ENCODE peak calls at places on chromosomes 6 and 20, in seven cellular contexts. One of them, this sample, is unnamed.

GRCh38 chr20:54643761-54644160 is 168.4 kb downstream of the DOK5 start:
- DNase-seq in pancreas: no peak
- DNase-seq in right cardiac atrium: peak; percentile 51
- DNase-seq in mesenchymal stem cell: no peak
- DNase-seq in CD8-positive, alpha-beta memory T cell: no peak
- DNase-seq in endothelial cell of umbilical vein: no peak
- DNase-seq in esophagus squamous epithelium: no peak
- DNase-seq in this sample: no peak

GRCh38 chr6:144325232-144325631 is 40.1 kb downstream of the UTRN start:
- DNase-seq in pancreas: no peak
- DNase-seq in right cardiac atrium: no peak
- DNase-seq in mesenchymal stem cell: no peak
- DNase-seq in CD8-positive, alpha-beta memory T cell: no peak
- DNase-seq in endothelial cell of umbilical vein: no peak
- DNase-seq in esophagus squamous epithelium: no peak
- DNase-seq in this sample: no peak

GRCh38 chr6:133568970-133569889 is 319.7 kb upstream of the TCF21 start:
- DNase-seq in pancreas: no peak
- DNase-seq in right cardiac atrium: peak; percentile 59
- DNase-seq in mesenchymal stem cell: peak; percentile 85
- DNase-seq in CD8-positive, alpha-beta memory T cell: no peak
- DNase-seq in endothelial cell of umbilical vein: peak; percentile 56
- DNase-seq in esophagus squamous epithelium: no peak
- DNase-seq in this sample: no peak

GRCh38 chr20:6838181-6838826 is 70.8 kb downstream of the BMP2 start:
- DNase-seq in pancreas: no peak
- DNase-seq in right cardiac atrium: no peak
- DNase-seq in mesenchymal stem cell: no peak
- DNase-seq in CD8-positive, alpha-beta memory T cell: no peak
- DNase-seq in endothelial cell of umbilical vein: no peak
- DNase-seq in esophagus squamous epithelium: no peak
- DNase-seq in this sample: no peak

GRCh38 chr6:145823322-145823944 is 8.8 kb upstream of the FBXO30 start:
- DNase-seq in pancreas: no peak
- DNase-seq in right cardiac atrium: no peak
- DNase-seq in mesenchymal stem cell: peak; percentile 34
- DNase-seq in CD8-positive, alpha-beta memory T cell: no peak
- DNase-seq in endothelial cell of umbilical vein: no peak
- DNase-seq in esophagus squamous epithelium: no peak
- DNase-seq in this sample: no peak

GRCh38 chr6:10583509-10583908 is 62.4 kb downstream of the GCNT2 start:
- DNase-seq in pancreas: no peak
- DNase-seq in right cardiac atrium: no peak
- DNase-seq in mesenchymal stem cell: no peak
- DNase-seq in CD8-positive, alpha-beta memory T cell: no peak
- DNase-seq in endothelial cell of umbilical vein: no peak
- DNase-seq in esophagus squamous epithelium: no peak
- DNase-seq in this sample: no peak

GRCh38 chr6:90860822-90861601 is 274.1 kb upstream of the MAP3K7 start:
- DNase-seq in pancreas: no peak
- DNase-seq in right cardiac atrium: no peak
- DNase-seq in mesenchymal stem cell: no peak
- DNase-seq in CD8-positive, alpha-beta memory T cell: no peak
- DNase-seq in endothelial cell of umbilical vein: no peak
- DNase-seq in esophagus squamous epithelium: no peak
- DNase-seq in this sample: no peak

GRCh38 chr6:170186909-170187668 is 103.8 kb downstream of the DLL1 start:
- DNase-seq in pancreas: no peak
- DNase-seq in right cardiac atrium: no peak
- DNase-seq in mesenchymal stem cell: no peak
- DNase-seq in CD8-positive, alpha-beta memory T cell: no peak
- DNase-seq in endothelial cell of umbilical vein: no peak
- DNase-seq in esophagus squamous epithelium: no peak
- DNase-seq in this sample: no peak

GRCh38 chr6:155832596-155832995 is 377.0 kb upstream of the NOX3 start:
- DNase-seq in pancreas: no peak
- DNase-seq in right cardiac atrium: no peak
- DNase-seq in mesenchymal stem cell: peak; percentile 89
- DNase-seq in CD8-positive, alpha-beta memory T cell: no peak
- DNase-seq in endothelial cell of umbilical vein: peak; percentile 87
- DNase-seq in esophagus squamous epithelium: no peak
- DNase-seq in this sample: no peak

GRCh38 chr6:170093276-170093657 is 197.6 kb downstream of the DLL1 start:
- DNase-seq in pancreas: no peak
- DNase-seq in right cardiac atrium: peak; percentile 2
- DNase-seq in mesenchymal stem cell: no peak
- DNase-seq in CD8-positive, alpha-beta memory T cell: no peak
- DNase-seq in endothelial cell of umbilical vein: no peak
- DNase-seq in esophagus squamous epithelium: no peak
- DNase-seq in this sample: no peak

GRCh38 chr6:5989141-5989723 is 17.5 kb downstream of the NRN1 start:
- DNase-seq in pancreas: no peak
- DNase-seq in right cardiac atrium: peak; percentile 75
- DNase-seq in mesenchymal stem cell: no peak
- DNase-seq in CD8-positive, alpha-beta memory T cell: no peak
- DNase-seq in endothelial cell of umbilical vein: no peak
- DNase-seq in esophagus squamous epithelium: no peak
- DNase-seq in this sample: peak; percentile 51

GRCh38 chr6:130055271-130055670 is 36.9 kb downstream of the L3MBTL3 start:
- DNase-seq in pancreas: no peak
- DNase-seq in right cardiac atrium: no peak
- DNase-seq in mesenchymal stem cell: no peak
- DNase-seq in CD8-positive, alpha-beta memory T cell: no peak
- DNase-seq in endothelial cell of umbilical vein: no peak
- DNase-seq in esophagus squamous epithelium: no peak
- DNase-seq in this sample: no peak

GRCh38 chr20:59912609-59913008 is 20.8 kb downstream of the SYCP2 start:
- DNase-seq in pancreas: no peak
- DNase-seq in right cardiac atrium: no peak
- DNase-seq in mesenchymal stem cell: no peak
- DNase-seq in CD8-positive, alpha-beta memory T cell: no peak
- DNase-seq in endothelial cell of umbilical vein: no peak
- DNase-seq in esophagus squamous epithelium: no peak
- DNase-seq in this sample: no peak

GRCh38 chr6:45474376-45474775 is 96.6 kb upstream of the SUPT3H start:
- DNase-seq in pancreas: no peak
- DNase-seq in right cardiac atrium: no peak
- DNase-seq in mesenchymal stem cell: peak; percentile 57
- DNase-seq in CD8-positive, alpha-beta memory T cell: no peak
- DNase-seq in endothelial cell of umbilical vein: no peak
- DNase-seq in esophagus squamous epithelium: no peak
- DNase-seq in this sample: no peak

GRCh38 chr6:170448745-170449144 is 104.4 kb downstream of the PSMB1 start:
- DNase-seq in pancreas: no peak
- DNase-seq in right cardiac atrium: no peak
- DNase-seq in mesenchymal stem cell: no peak
- DNase-seq in CD8-positive, alpha-beta memory T cell: no peak
- DNase-seq in endothelial cell of umbilical vein: no peak
- DNase-seq in esophagus squamous epithelium: no peak
- DNase-seq in this sample: peak; percentile 1

GRCh38 chr20:23174821-23175220 is 88.7 kb upstream of the CD93 start:
- DNase-seq in pancreas: no peak
- DNase-seq in right cardiac atrium: no peak
- DNase-seq in mesenchymal stem cell: no peak
- DNase-seq in CD8-positive, alpha-beta memory T cell: no peak
- DNase-seq in endothelial cell of umbilical vein: no peak
- DNase-seq in esophagus squamous epithelium: no peak
- DNase-seq in this sample: no peak

GRCh38 chr20:63843778-63844177 is 12.7 kb upstream of the ZBTB46 start:
- DNase-seq in pancreas: no peak
- DNase-seq in right cardiac atrium: no peak
- DNase-seq in mesenchymal stem cell: no peak
- DNase-seq in CD8-positive, alpha-beta memory T cell: no peak
- DNase-seq in endothelial cell of umbilical vein: no peak
- DNase-seq in esophagus squamous epithelium: no peak
- DNase-seq in this sample: no peak
- H3K4me1 ChIP-seq in pancreas: no peaks in the 10 kb centered on the region
- H3K4me1 ChIP-seq in right cardiac atrium: peaks cover 7% of the 10 kb centered on the region
- H3K4me1 ChIP-seq in mesenchymal stem cell: peaks cover 35% of the 10 kb centered on the region
- H3K4me1 ChIP-seq in CD8-positive, alpha-beta memory T cell: peaks cover 18% of the 10 kb centered on the region
- H3K4me1 ChIP-seq in endothelial cell of umbilical vein: peaks cover 25% of the 10 kb centered on the region
- H3K4me1 ChIP-seq in esophagus squamous epithelium: peaks cover 13% of the 10 kb centered on the region
- H3K4me1 ChIP-seq in this sample: peaks cover 45% of the 10 kb centered on the region

GRCh38 chr6:159108438-159108985 is 60.7 kb upstream of the FNDC1 start:
- DNase-seq in pancreas: no peak
- DNase-seq in right cardiac atrium: no peak
- DNase-seq in mesenchymal stem cell: no peak
- DNase-seq in CD8-positive, alpha-beta memory T cell: no peak
- DNase-seq in endothelial cell of umbilical vein: no peak
- DNase-seq in esophagus squamous epithelium: no peak
- DNase-seq in this sample: no peak
- H3K4me1 ChIP-seq in pancreas: no peaks in the 10 kb centered on the region
- H3K4me1 ChIP-seq in right cardiac atrium: peaks cover 3% of the 10 kb centered on the region
- H3K4me1 ChIP-seq in mesenchymal stem cell: peaks cover 4% of the 10 kb centered on the region
- H3K4me1 ChIP-seq in CD8-positive, alpha-beta memory T cell: peaks cover 77% of the 10 kb centered on the region
- H3K4me1 ChIP-seq in endothelial cell of umbilical vein: no peaks in the 10 kb centered on the region
- H3K4me1 ChIP-seq in esophagus squamous epithelium: no peaks in the 10 kb centered on the region
- H3K4me1 ChIP-seq in this sample: peaks cover 54% of the 10 kb centered on the region

GRCh38 chr20:21505161-21505809 is 8.6 kb downstream of the NKX2-2 start:
- DNase-seq in pancreas: peak; percentile 88
- DNase-seq in right cardiac atrium: peak; percentile 83
- DNase-seq in mesenchymal stem cell: peak; percentile 30
- DNase-seq in CD8-positive, alpha-beta memory T cell: peak; percentile 73
- DNase-seq in endothelial cell of umbilical vein: peak; percentile 45
- DNase-seq in esophagus squamous epithelium: no peak
- DNase-seq in this sample: peak; percentile 66
- H3K4me1 ChIP-seq in pancreas: peaks cover 11% of the 10 kb centered on the region
- H3K4me1 ChIP-seq in right cardiac atrium: no peaks in the 10 kb centered on the region
- H3K4me1 ChIP-seq in mesenchymal stem cell: peaks cover 21% of the 10 kb centered on the region
- H3K4me1 ChIP-seq in CD8-positive, alpha-beta memory T cell: peaks cover 23% of the 10 kb centered on the region
- H3K4me1 ChIP-seq in endothelial cell of umbilical vein: peaks cover 4% of the 10 kb centered on the region
- H3K4me1 ChIP-seq in esophagus squamous epithelium: peaks cover 25% of the 10 kb centered on the region
- H3K4me1 ChIP-seq in this sample: peaks cover 24% of the 10 kb centered on the region

GRCh38 chr20:2125474-2126112 is 24.0 kb downstream of the STK35 start:
- DNase-seq in pancreas: no peak
- DNase-seq in right cardiac atrium: peak; percentile 56
- DNase-seq in mesenchymal stem cell: no peak
- DNase-seq in CD8-positive, alpha-beta memory T cell: no peak
- DNase-seq in endothelial cell of umbilical vein: no peak
- DNase-seq in esophagus squamous epithelium: no peak
- DNase-seq in this sample: no peak

GRCh38 chr20:2128542-2128941 is 26.9 kb downstream of the STK35 start:
- DNase-seq in pancreas: no peak
- DNase-seq in right cardiac atrium: no peak
- DNase-seq in mesenchymal stem cell: no peak
- DNase-seq in CD8-positive, alpha-beta memory T cell: no peak
- DNase-seq in endothelial cell of umbilical vein: no peak
- DNase-seq in esophagus squamous epithelium: no peak
- DNase-seq in this sample: no peak

GRCh38 chr20:2124632-2125131 is 23.1 kb downstream of the STK35 start:
- DNase-seq in pancreas: no peak
- DNase-seq in right cardiac atrium: no peak
- DNase-seq in mesenchymal stem cell: no peak
- DNase-seq in CD8-positive, alpha-beta memory T cell: no peak
- DNase-seq in endothelial cell of umbilical vein: no peak
- DNase-seq in esophagus squamous epithelium: no peak
- DNase-seq in this sample: peak; percentile 35

GRCh38 chr20:2122921-2123320 is 21.3 kb downstream of the STK35 start:
- DNase-seq in pancreas: no peak
- DNase-seq in right cardiac atrium: peak; percentile 67
- DNase-seq in mesenchymal stem cell: peak; percentile 60
- DNase-seq in CD8-positive, alpha-beta memory T cell: no peak
- DNase-seq in endothelial cell of umbilical vein: no peak
- DNase-seq in esophagus squamous epithelium: no peak
- DNase-seq in this sample: no peak

GRCh38 chr20:2123720-2124119 is 22.1 kb downstream of the STK35 start:
- DNase-seq in pancreas: no peak
- DNase-seq in right cardiac atrium: no peak
- DNase-seq in mesenchymal stem cell: no peak
- DNase-seq in CD8-positive, alpha-beta memory T cell: no peak
- DNase-seq in endothelial cell of umbilical vein: no peak
- DNase-seq in esophagus squamous epithelium: no peak
- DNase-seq in this sample: no peak
- H3K4me1 ChIP-seq in pancreas: no peaks in the 10 kb centered on the region
- H3K4me1 ChIP-seq in right cardiac atrium: peaks cover 46% of the 10 kb centered on the region
- H3K4me1 ChIP-seq in mesenchymal stem cell: no peaks in the 10 kb centered on the region
- H3K4me1 ChIP-seq in CD8-positive, alpha-beta memory T cell: peaks cover 41% of the 10 kb centered on the region
- H3K4me1 ChIP-seq in endothelial cell of umbilical vein: no peaks in the 10 kb centered on the region
- H3K4me1 ChIP-seq in esophagus squamous epithelium: no peaks in the 10 kb centered on the region
- H3K4me1 ChIP-seq in this sample: peaks cover 55% of the 10 kb centered on the region